ENCODE peak calls at places on chromosomes 6 and 20, in five cellular contexts. One of them, this sample, is unnamed. For H3K4me1 and H3K9me3, the result is how much of the 10 kb centered on the place peaks cover.

GRCh38 chr6:156662025-156662445 is 115.1 kb upstream of the ARID1B start:
- DNase-seq in Panc1: peak
- DNase-seq in CD4-positive, alpha-beta memory T cell: no peak
- DNase-seq in H1: no peak
- DNase-seq in heart left ventricle: no peak
- DNase-seq in this sample: peak

GRCh38 chr6:17492350-17492749 is 99.0 kb downstream of the CAP2 start:
- DNase-seq in Panc1: no peak
- DNase-seq in CD4-positive, alpha-beta memory T cell: no peak
- DNase-seq in H1: no peak
- DNase-seq in heart left ventricle: no peak
- DNase-seq in this sample: no peak

GRCh38 chr6:27593200-27593818 is 120.4 kb upstream of the ZNF184 start:
- DNase-seq in Panc1: no peak
- DNase-seq in CD4-positive, alpha-beta memory T cell: no peak
- DNase-seq in H1: no peak
- DNase-seq in heart left ventricle: no peak
- DNase-seq in this sample: no peak

GRCh38 chr6:154478021-154478651 is 32.3 kb downstream of the CNKSR3 start:
- DNase-seq in Panc1: no peak
- DNase-seq in CD4-positive, alpha-beta memory T cell: no peak
- DNase-seq in H1: no peak
- DNase-seq in heart left ventricle: peak
- DNase-seq in this sample: peak

GRCh38 chr20:4091332-4092135 is 76.2 kb upstream of the RNF24 start:
- DNase-seq in Panc1: no peak
- DNase-seq in CD4-positive, alpha-beta memory T cell: no peak
- DNase-seq in H1: no peak
- DNase-seq in heart left ventricle: peak
- DNase-seq in this sample: peak

GRCh38 chr6:163579111-163579879 is 164.8 kb downstream of the QKI start:
- DNase-seq in Panc1: no peak
- DNase-seq in CD4-positive, alpha-beta memory T cell: no peak
- DNase-seq in H1: no peak
- DNase-seq in heart left ventricle: peak
- DNase-seq in this sample: no peak

GRCh38 chr20:22312744-22313346 is 271.5 kb downstream of the FOXA2 start:
- DNase-seq in Panc1: peak
- DNase-seq in CD4-positive, alpha-beta memory T cell: no peak
- DNase-seq in H1: no peak
- DNase-seq in heart left ventricle: no peak
- DNase-seq in this sample: peak

GRCh38 chr6:110816677-110817076 is 1.4 kb upstream of the CDK19 start:
- DNase-seq in Panc1: no peak
- DNase-seq in CD4-positive, alpha-beta memory T cell: no peak
- DNase-seq in H1: no peak
- DNase-seq in heart left ventricle: no peak
- DNase-seq in this sample: no peak

GRCh38 chr6:167569879-167570278 is 245.0 kb downstream of the TTLL2 start:
- DNase-seq in Panc1: no peak
- DNase-seq in CD4-positive, alpha-beta memory T cell: no peak
- DNase-seq in H1: no peak
- DNase-seq in heart left ventricle: no peak
- DNase-seq in this sample: peak

GRCh38 chr6:11236915-11237314 is 4.4 kb upstream of the NEDD9 start:
- DNase-seq in Panc1: no peak
- DNase-seq in CD4-positive, alpha-beta memory T cell: no peak
- DNase-seq in H1: no peak
- DNase-seq in heart left ventricle: no peak
- DNase-seq in this sample: no peak

GRCh38 chr6:72789145-72789544 is 167.3 kb downstream of the KCNQ5 start:
- DNase-seq in Panc1: no peak
- DNase-seq in CD4-positive, alpha-beta memory T cell: no peak
- DNase-seq in H1: no peak
- DNase-seq in heart left ventricle: no peak
- DNase-seq in this sample: no peak

GRCh38 chr6:73898599-73898998 is 202.6 kb downstream of the CD109 start:
- DNase-seq in Panc1: no peak
- DNase-seq in CD4-positive, alpha-beta memory T cell: no peak
- DNase-seq in H1: no peak
- DNase-seq in heart left ventricle: no peak
- DNase-seq in this sample: no peak

DNA sequence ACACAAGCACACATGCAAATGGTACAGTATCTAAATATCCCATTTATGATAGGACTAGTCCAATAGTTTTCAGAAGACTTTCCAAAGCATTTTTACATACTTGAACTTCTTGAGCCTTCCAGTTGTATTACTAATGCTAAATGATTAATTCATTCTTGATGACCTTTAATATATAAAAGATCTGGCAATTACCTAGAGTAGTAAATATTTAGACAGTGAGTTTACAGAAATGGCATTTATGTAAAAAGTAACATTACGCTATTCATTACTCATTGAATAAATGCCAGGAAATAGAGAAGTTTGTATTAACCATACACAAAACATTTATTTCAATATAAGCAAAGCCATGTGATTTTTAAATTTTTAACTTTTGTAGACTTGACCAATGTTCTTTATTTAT is 158.8 kb downstream of the DST start:
- DNase-seq in Panc1: no peak
- DNase-seq in CD4-positive, alpha-beta memory T cell: no peak
- DNase-seq in H1: no peak
- DNase-seq in heart left ventricle: no peak
- DNase-seq in this sample: no peak
- H3K4me1 ChIP-seq in Panc1: under half
- H3K4me1 ChIP-seq in CD4-positive, alpha-beta memory T cell: under half
- H3K4me1 ChIP-seq in H1: under half
- H3K4me1 ChIP-seq in heart left ventricle: under half
- H3K4me1 ChIP-seq in this sample: under half

GRCh38 chr6:161128680-161129196 is 137.2 kb downstream of the MAP3K4 start:
- DNase-seq in Panc1: peak
- DNase-seq in CD4-positive, alpha-beta memory T cell: peak
- DNase-seq in H1: no peak
- DNase-seq in heart left ventricle: no peak
- DNase-seq in this sample: no peak

GRCh38 chr6:161125591-161125990 is 134.0 kb downstream of the MAP3K4 start:
- DNase-seq in Panc1: no peak
- DNase-seq in CD4-positive, alpha-beta memory T cell: no peak
- DNase-seq in H1: no peak
- DNase-seq in heart left ventricle: no peak
- DNase-seq in this sample: no peak

GRCh38 chr6:161130606-161131005 is 139.0 kb downstream of the MAP3K4 start:
- DNase-seq in Panc1: no peak
- DNase-seq in CD4-positive, alpha-beta memory T cell: no peak
- DNase-seq in H1: no peak
- DNase-seq in heart left ventricle: no peak
- DNase-seq in this sample: no peak

GRCh38 chr6:161128230-161128629 is 136.7 kb downstream of the MAP3K4 start:
- DNase-seq in Panc1: no peak
- DNase-seq in CD4-positive, alpha-beta memory T cell: no peak
- DNase-seq in H1: no peak
- DNase-seq in heart left ventricle: no peak
- DNase-seq in this sample: no peak

GRCh38 chr6:161127071-161127740 is 135.6 kb downstream of the MAP3K4 start:
- DNase-seq in Panc1: no peak
- DNase-seq in CD4-positive, alpha-beta memory T cell: no peak
- DNase-seq in H1: no peak
- DNase-seq in heart left ventricle: no peak
- DNase-seq in this sample: no peak
- H3K9me3 ChIP-seq in Panc1: under half
- H3K9me3 ChIP-seq in CD4-positive, alpha-beta memory T cell: under half
- H3K9me3 ChIP-seq in H1: under half
- H3K9me3 ChIP-seq in heart left ventricle: under half
- H3K9me3 ChIP-seq in this sample: under half

DNA sequence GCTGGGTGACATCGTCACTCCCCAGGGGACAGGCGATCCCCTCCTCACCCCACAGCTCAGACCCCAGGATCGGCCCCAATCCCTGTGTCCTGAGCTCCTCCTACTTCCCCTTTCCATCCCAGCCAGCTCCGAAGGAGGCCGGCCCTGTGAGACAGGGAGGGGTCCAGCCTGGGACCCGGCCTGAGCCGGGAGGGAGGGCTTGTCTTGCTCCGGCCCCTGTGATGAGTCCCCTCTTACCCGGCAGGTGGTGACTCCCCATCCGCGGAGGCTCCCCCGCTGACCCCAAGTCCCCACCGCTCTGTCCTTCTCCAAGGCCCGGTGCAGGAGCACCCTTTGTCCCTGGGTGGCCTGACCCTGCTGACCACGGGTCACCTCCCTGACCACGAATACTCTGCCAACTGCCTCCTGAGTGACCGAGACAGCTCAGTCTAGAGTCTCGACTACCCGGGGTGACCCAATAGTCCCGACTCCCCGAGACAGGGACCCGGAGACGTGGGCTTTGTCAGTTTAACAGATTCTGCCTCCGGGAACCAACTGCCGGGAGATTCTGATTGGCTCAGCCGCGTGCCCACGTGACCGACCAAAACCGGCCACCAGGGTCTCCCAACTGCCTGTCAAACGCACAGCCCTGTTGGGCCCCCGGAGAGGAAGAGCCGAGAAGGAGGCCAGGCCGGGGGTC is 187.4 kb upstream of the PROKR2 start:
- DNase-seq in Panc1: no peak
- DNase-seq in CD4-positive, alpha-beta memory T cell: no peak
- DNase-seq in H1: no peak
- DNase-seq in heart left ventricle: peak
- DNase-seq in this sample: peak
- H3K4me3 ChIP-seq in Panc1: peak
- H3K4me3 ChIP-seq in CD4-positive, alpha-beta memory T cell: no peak
- H3K4me3 ChIP-seq in H1: no peak
- H3K4me3 ChIP-seq in heart left ventricle: peak
- H3K4me3 ChIP-seq in this sample: peak

GRCh38 chr20:57426156-57426769 is 35.1 kb downstream of the RBM38 start:
- DNase-seq in Panc1: no peak
- DNase-seq in CD4-positive, alpha-beta memory T cell: no peak
- DNase-seq in H1: no peak
- DNase-seq in heart left ventricle: no peak
- DNase-seq in this sample: no peak
- H3K4me1 ChIP-seq in Panc1: under half
- H3K4me1 ChIP-seq in CD4-positive, alpha-beta memory T cell: under half
- H3K4me1 ChIP-seq in H1: under half
- H3K4me1 ChIP-seq in heart left ventricle: under half
- H3K4me1 ChIP-seq in this sample: under half

DNA sequence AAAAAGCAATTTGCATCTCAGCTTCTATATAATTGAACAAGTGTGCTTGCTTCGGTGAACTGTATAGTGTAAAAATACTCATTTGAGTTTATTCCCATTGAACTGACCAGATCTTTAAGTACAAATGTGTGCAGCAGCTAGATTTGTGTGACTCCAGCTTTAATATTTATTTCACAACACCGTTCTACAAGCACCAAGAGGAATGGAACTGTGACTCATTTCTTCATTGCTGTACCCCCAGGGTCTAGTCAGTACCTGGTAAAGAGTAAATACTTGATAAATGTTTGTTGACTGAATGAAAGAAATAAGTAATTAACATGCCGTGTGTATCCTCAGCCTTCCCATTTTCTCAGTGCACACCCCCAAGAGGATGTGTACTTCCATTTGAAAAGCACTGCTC is 464.8 kb downstream of the CBLN4 start:
- DNase-seq in Panc1: no peak
- DNase-seq in CD4-positive, alpha-beta memory T cell: no peak
- DNase-seq in H1: no peak
- DNase-seq in heart left ventricle: no peak
- DNase-seq in this sample: no peak
- H3K9me3 ChIP-seq in Panc1: under half
- H3K9me3 ChIP-seq in CD4-positive, alpha-beta memory T cell: under half
- H3K9me3 ChIP-seq in H1: under half
- H3K9me3 ChIP-seq in heart left ventricle: under half
- H3K9me3 ChIP-seq in this sample: under half

GRCh38 chr6:148771896-148772554 is 25.2 kb downstream of the UST start:
- DNase-seq in Panc1: no peak
- DNase-seq in CD4-positive, alpha-beta memory T cell: no peak
- DNase-seq in H1: no peak
- DNase-seq in heart left ventricle: no peak
- DNase-seq in this sample: no peak

GRCh38 chr6:148770408-148771211 is 23.8 kb downstream of the UST start:
- DNase-seq in Panc1: no peak
- DNase-seq in CD4-positive, alpha-beta memory T cell: no peak
- DNase-seq in H1: no peak
- DNase-seq in heart left ventricle: no peak
- DNase-seq in this sample: no peak

GRCh38 chr6:148768646-148769270 is 21.9 kb downstream of the UST start:
- DNase-seq in Panc1: no peak
- DNase-seq in CD4-positive, alpha-beta memory T cell: no peak
- DNase-seq in H1: no peak
- DNase-seq in heart left ventricle: no peak
- DNase-seq in this sample: no peak

GRCh38 chr6:148771212-148771601 is 24.4 kb downstream of the UST start:
- DNase-seq in Panc1: no peak
- DNase-seq in CD4-positive, alpha-beta memory T cell: no peak
- DNase-seq in H1: no peak
- DNase-seq in heart left ventricle: peak
- DNase-seq in this sample: peak

DNA sequence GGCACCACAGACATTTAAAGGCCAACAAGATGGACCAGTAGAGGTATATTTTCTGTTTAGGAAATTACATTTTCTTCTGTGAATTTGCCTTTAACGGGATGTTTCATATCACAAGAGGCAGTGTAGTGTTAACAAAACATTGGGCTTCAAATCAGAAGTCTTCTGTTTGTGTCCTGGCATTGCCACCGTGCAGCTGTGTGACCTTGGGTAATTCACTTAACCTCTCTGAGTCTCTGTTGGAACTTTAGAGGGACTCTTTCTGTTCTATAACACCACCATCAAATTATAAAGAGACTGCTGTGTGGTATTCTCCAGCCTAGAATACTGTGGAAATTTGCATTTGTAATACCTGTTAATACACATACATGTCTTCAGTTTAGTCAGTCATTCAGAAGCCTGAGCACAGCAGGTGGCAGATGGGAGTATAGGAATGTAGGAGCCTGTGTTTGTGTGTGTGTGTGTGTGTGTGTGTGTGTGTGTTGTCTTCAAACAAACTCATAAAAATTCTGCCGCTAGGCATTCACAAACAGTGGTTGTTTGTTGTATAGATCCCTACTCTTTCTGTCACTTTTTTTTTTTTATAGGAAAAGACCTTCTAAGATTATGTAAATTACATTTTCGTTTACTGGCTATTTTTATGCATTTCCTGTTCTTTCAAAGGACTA is 22.6 kb downstream of the UST start:
- DNase-seq in Panc1: no peak
- DNase-seq in CD4-positive, alpha-beta memory T cell: no peak
- DNase-seq in H1: no peak
- DNase-seq in heart left ventricle: no peak
- DNase-seq in this sample: no peak
- H3K4me3 ChIP-seq in Panc1: no peak
- H3K4me3 ChIP-seq in CD4-positive, alpha-beta memory T cell: no peak
- H3K4me3 ChIP-seq in H1: no peak
- H3K4me3 ChIP-seq in heart left ventricle: no peak
- H3K4me3 ChIP-seq in this sample: no peak

GRCh38 chr6:142821860-142822259 is 123.1 kb downstream of the HIVEP2 start:
- DNase-seq in Panc1: no peak
- DNase-seq in CD4-positive, alpha-beta memory T cell: no peak
- DNase-seq in H1: no peak
- DNase-seq in heart left ventricle: peak
- DNase-seq in this sample: no peak
- H3K4me1 ChIP-seq in Panc1: under half
- H3K4me1 ChIP-seq in CD4-positive, alpha-beta memory T cell: half or more
- H3K4me1 ChIP-seq in H1: under half
- H3K4me1 ChIP-seq in heart left ventricle: under half
- H3K4me1 ChIP-seq in this sample: under half